ENCODE peak calls at places on chromosomes 4 and X, in seven cellular contexts. One of them, this sample, is unnamed.

GRCh38 chrX:53445977-53446376 is 11.8 kb upstream of the HSD17B10 start:
- DNase-seq in SK-N-SH: peak
- DNase-seq in GM12891: no peak
- DNase-seq in GM12878: no peak
- DNase-seq in K562: peak
- DNase-seq in H1: peak
- DNase-seq in HepG2: peak
- DNase-seq in this sample: peak

GRCh38 chr4:26763063-26763462 is 97.6 kb upstream of the STIM2 start:
- DNase-seq in GM12878: no peak
- DNase-seq in SK-N-SH: no peak
- DNase-seq in GM12891: no peak
- DNase-seq in HepG2: no peak
- DNase-seq in H1: no peak
- DNase-seq in K562: no peak
- DNase-seq in this sample: no peak

GRCh38 chr4:97953171-97953570 is 190.1 kb downstream of the STPG2 start:
- DNase-seq in GM12891: no peak
- DNase-seq in GM12878: no peak
- DNase-seq in H1: no peak
- DNase-seq in SK-N-SH: no peak
- DNase-seq in K562: no peak
- DNase-seq in HepG2: no peak
- DNase-seq in this sample: no peak

GRCh38 chrX:310621-311155 is 7.9 kb downstream of the GTPBP6 start:
- DNase-seq in K562: no peak
- DNase-seq in HepG2: no peak
- DNase-seq in H1: no peak
- DNase-seq in GM12878: no peak
- DNase-seq in SK-N-SH: peak
- DNase-seq in GM12891: no peak
- DNase-seq in this sample: no peak

GRCh38 chrX:9913041-9913440 is 54.1 kb upstream of the CLDN34 start:
- DNase-seq in SK-N-SH: no peak
- DNase-seq in HepG2: no peak
- DNase-seq in H1: no peak
- DNase-seq in GM12878: no peak
- DNase-seq in K562: no peak
- DNase-seq in GM12891: no peak
- DNase-seq in this sample: no peak

GRCh38 chrX:11648705-11649519 is 16.8 kb downstream of the ARHGAP6 start:
- DNase-seq in HepG2: no peak
- DNase-seq in SK-N-SH: no peak
- DNase-seq in K562: no peak
- DNase-seq in GM12878: no peak
- DNase-seq in H1: no peak
- DNase-seq in GM12891: no peak
- DNase-seq in this sample: no peak

GRCh38 chr4:153426207-153426886 is 39.8 kb upstream of the TMEM131L start:
- DNase-seq in GM12878: no peak
- DNase-seq in GM12891: no peak
- DNase-seq in K562: no peak
- DNase-seq in HepG2: no peak
- DNase-seq in H1: no peak
- DNase-seq in SK-N-SH: no peak
- DNase-seq in this sample: no peak

GRCh38 chr4:8019396-8020365 is 80.0 kb upstream of the AFAP1 start:
- DNase-seq in H1: no peak
- DNase-seq in K562: no peak
- DNase-seq in SK-N-SH: peak
- DNase-seq in HepG2: no peak
- DNase-seq in GM12891: no peak
- DNase-seq in GM12878: no peak
- DNase-seq in this sample: no peak

GRCh38 chrX:981791-982626 is 230.4 kb downstream of the CRLF2 start:
- DNase-seq in GM12878: no peak
- DNase-seq in H1: peak
- DNase-seq in GM12891: no peak
- DNase-seq in K562: no peak
- DNase-seq in SK-N-SH: no peak
- DNase-seq in HepG2: no peak
- DNase-seq in this sample: no peak

GRCh38 chr4:80101086-80101767 is 28.2 kb upstream of the ANTXR2 start:
- DNase-seq in GM12878: no peak
- DNase-seq in K562: no peak
- DNase-seq in SK-N-SH: no peak
- DNase-seq in GM12891: no peak
- DNase-seq in HepG2: no peak
- DNase-seq in H1: no peak
- DNase-seq in this sample: no peak

GRCh38 chr4:174245714-174246113 is 37.8 kb downstream of the FBXO8 start:
- DNase-seq in SK-N-SH: no peak
- DNase-seq in K562: no peak
- DNase-seq in H1: no peak
- DNase-seq in HepG2: no peak
- DNase-seq in GM12891: no peak
- DNase-seq in GM12878: no peak
- DNase-seq in this sample: no peak

GRCh38 chr4:109162759-109163158 is 139.7 kb downstream of the COL25A1 start:
- DNase-seq in SK-N-SH: no peak
- DNase-seq in GM12878: no peak
- DNase-seq in GM12891: no peak
- DNase-seq in H1: no peak
- DNase-seq in HepG2: no peak
- DNase-seq in K562: no peak
- DNase-seq in this sample: no peak

GRCh38 chr4:85756938-85757337 is 282.0 kb downstream of the ARHGAP24 start:
- DNase-seq in GM12878: no peak
- DNase-seq in GM12891: no peak
- DNase-seq in SK-N-SH: peak
- DNase-seq in K562: peak
- DNase-seq in H1: no peak
- DNase-seq in HepG2: no peak
- DNase-seq in this sample: no peak

GRCh38 chrX:47573334-47574095 is 8.7 kb upstream of the TIMP1 start:
- DNase-seq in K562: peak
- DNase-seq in GM12891: no peak
- DNase-seq in GM12878: no peak
- DNase-seq in SK-N-SH: no peak
- DNase-seq in H1: peak
- DNase-seq in HepG2: no peak
- DNase-seq in this sample: no peak

GRCh38 chr4:100165809-100166208 is 24.5 kb downstream of the DDIT4L start:
- DNase-seq in GM12878: no peak
- DNase-seq in GM12891: no peak
- DNase-seq in H1: no peak
- DNase-seq in K562: no peak
- DNase-seq in SK-N-SH: no peak
- DNase-seq in HepG2: no peak
- DNase-seq in this sample: no peak

GRCh38 chr4:40525811-40526598 is 103.7 kb downstream of the RBM47 start:
- DNase-seq in H1: no peak
- DNase-seq in GM12891: no peak
- DNase-seq in HepG2: no peak
- DNase-seq in GM12878: no peak
- DNase-seq in SK-N-SH: no peak
- DNase-seq in K562: peak
- DNase-seq in this sample: no peak

DNA sequence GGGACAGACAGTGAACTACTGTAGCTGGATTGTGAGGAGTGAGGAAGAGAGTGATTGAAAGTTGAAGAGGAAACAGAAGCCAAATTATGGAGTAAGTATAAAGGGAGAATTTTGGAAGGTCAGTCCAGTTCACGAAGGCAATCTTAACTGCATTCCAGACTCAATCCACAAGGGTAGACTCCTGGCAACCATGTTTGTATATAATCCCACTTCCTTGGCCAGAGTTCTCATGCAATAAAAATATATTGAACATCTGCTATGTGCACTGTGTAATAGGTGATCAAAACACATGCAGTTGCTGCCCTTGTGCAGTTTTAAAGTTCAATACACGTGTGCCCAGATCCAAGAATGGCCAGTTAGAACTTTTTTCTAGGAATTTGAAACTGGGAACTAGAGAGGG is 58.6 kb upstream of the CAMK2D start:
- DNase-seq in K562: no peak
- DNase-seq in GM12878: no peak
- DNase-seq in SK-N-SH: no peak
- DNase-seq in H1: no peak
- DNase-seq in GM12891: no peak
- DNase-seq in HepG2: no peak
- DNase-seq in this sample: no peak
- TF ChIP-seq TAF1 in K562: no peak
- TF ChIP-seq TAF1 in GM12878: no peak
- TF ChIP-seq TAF1 in SK-N-SH: no peak
- TF ChIP-seq TAF1 in H1: no peak
- TF ChIP-seq TAF1 in GM12891: no peak
- TF ChIP-seq TAF1 in HepG2: no peak
- TF ChIP-seq TAF1 in this sample: no peak

DNA sequence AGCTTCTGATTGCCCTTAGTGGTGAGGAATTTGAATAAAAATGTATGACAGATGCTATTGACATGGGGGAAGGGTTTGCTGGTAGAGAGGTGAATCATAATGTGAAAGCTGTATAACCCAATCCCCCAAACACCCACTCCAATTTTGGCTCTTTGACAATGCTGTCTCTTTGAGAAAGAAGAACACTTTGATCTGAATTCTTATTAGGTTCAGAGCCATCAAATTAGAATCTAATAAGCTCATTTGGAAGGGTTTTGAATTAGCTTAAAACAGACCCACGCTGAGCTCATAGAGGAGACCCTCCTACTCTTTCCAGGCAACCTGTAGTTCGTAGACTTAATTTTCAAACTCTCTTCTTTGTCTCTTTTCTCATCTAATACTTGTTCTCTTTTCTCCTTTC is 416.6 kb upstream of the ARX start:
- DNase-seq in HepG2: no peak
- DNase-seq in SK-N-SH: no peak
- DNase-seq in GM12878: no peak
- DNase-seq in H1: no peak
- DNase-seq in GM12891: no peak
- DNase-seq in K562: no peak
- DNase-seq in this sample: no peak
- TF ChIP-seq TAF1 in HepG2: no peak
- TF ChIP-seq TAF1 in SK-N-SH: no peak
- TF ChIP-seq TAF1 in GM12878: no peak
- TF ChIP-seq TAF1 in H1: no peak
- TF ChIP-seq TAF1 in GM12891: no peak
- TF ChIP-seq TAF1 in K562: no peak
- TF ChIP-seq TAF1 in this sample: no peak

GRCh38 chrX:153944140-153944799 is at the start of gene RENBP:
- DNase-seq in HepG2: no peak
- DNase-seq in K562: peak
- DNase-seq in GM12891: no peak
- DNase-seq in GM12878: no peak
- DNase-seq in SK-N-SH: peak
- DNase-seq in H1: no peak
- DNase-seq in this sample: no peak

GRCh38 chrX:153938226-153938786 is 3.5 kb upstream of the NAA10 start:
- DNase-seq in GM12878: no peak
- DNase-seq in GM12891: no peak
- DNase-seq in K562: no peak
- DNase-seq in H1: no peak
- DNase-seq in SK-N-SH: no peak
- DNase-seq in HepG2: no peak
- DNase-seq in this sample: no peak

GRCh38 chrX:153944800-153945150 is 332 bp upstream of the RENBP start:
- DNase-seq in HepG2: no peak
- DNase-seq in GM12891: no peak
- DNase-seq in H1: no peak
- DNase-seq in K562: no peak
- DNase-seq in SK-N-SH: no peak
- DNase-seq in GM12878: no peak
- DNase-seq in this sample: no peak

GRCh38 chrX:153939573-153939972 is 4.7 kb upstream of the NAA10 start:
- DNase-seq in HepG2: no peak
- DNase-seq in GM12891: no peak
- DNase-seq in K562: no peak
- DNase-seq in H1: no peak
- DNase-seq in SK-N-SH: no peak
- DNase-seq in GM12878: no peak
- DNase-seq in this sample: no peak

DNA sequence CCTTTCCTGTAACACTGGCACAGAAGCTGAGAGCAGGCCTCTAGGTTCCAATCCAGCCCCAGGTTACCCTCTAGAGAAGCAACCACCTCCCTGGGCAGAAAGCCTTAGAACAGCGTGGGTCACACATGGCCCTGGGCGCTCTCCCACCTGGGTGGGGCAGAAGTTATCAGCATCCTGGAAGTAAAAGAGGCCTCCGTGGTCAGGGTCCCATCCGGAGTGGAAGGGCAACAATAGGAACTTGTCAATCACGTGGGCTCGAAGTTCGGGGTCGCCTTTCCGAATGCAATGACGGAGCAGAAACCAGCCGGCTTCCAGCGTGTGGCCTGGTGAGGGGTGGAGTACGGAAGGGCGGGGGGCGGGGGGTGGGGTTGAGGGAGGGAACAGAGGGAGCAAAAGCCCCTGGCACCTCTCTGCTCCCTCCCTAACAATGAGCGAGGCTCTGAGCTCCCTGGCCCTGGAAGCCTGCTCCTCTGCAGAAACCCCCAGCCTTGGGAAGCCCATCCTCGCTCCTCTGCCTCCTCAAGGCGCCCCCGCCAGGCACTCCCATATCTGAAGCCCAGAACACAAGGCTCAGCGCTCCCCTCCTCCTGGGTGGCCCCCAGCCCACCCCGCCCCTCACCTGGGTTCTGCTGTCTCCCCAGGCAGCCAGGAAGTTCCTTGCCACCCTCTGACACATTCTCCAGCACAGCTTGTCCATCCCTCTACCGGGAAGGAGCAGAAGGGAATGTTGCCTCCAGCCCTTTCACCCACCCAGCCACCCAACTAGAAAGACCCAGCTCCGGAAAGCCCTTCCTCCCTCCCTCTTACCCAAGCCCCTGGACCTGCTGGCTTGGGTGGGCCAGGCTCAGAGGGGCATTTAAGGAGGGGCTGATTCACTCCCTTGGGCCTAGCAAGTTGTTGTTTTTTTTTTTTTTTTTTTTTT is 2.9 kb downstream of the RENBP start:
- DNase-seq in HepG2: peak
- DNase-seq in SK-N-SH: no peak
- DNase-seq in H1: no peak
- DNase-seq in GM12891: no peak
- DNase-seq in GM12878: no peak
- DNase-seq in K562: peak
- DNase-seq in this sample: no peak
- TF ChIP-seq TAF1 in HepG2: no peak
- TF ChIP-seq TAF1 in SK-N-SH: no peak
- TF ChIP-seq TAF1 in H1: no peak
- TF ChIP-seq TAF1 in GM12891: no peak
- TF ChIP-seq TAF1 in GM12878: no peak
- TF ChIP-seq TAF1 in K562: no peak
- TF ChIP-seq TAF1 in this sample: no peak

DNA sequence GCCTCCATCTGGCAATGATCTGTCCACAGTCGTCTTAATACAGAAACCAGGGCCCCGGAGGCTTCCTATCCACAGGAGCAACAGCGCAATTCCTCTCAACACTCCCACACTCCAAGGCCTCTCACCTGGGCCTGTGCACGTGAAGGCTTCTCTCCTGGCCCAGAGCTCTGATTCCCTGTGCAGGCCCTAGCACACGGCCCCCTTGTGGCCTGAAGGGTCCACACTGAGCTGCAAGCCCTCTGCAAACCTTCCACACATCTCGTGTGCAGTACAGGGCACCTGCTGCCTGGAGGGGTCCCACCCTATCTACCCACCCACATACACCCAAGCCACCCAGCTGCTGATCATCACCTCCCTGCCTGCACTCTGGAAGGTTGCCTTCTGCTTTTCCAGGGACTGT is 150.1 kb upstream of the NUDT10 start:
- DNase-seq in GM12891: no peak
- DNase-seq in HepG2: no peak
- DNase-seq in H1: no peak
- DNase-seq in K562: no peak
- DNase-seq in GM12878: no peak
- DNase-seq in SK-N-SH: peak
- DNase-seq in this sample: no peak
- TF ChIP-seq TAF1 in GM12891: no peak
- TF ChIP-seq TAF1 in HepG2: no peak
- TF ChIP-seq TAF1 in H1: no peak
- TF ChIP-seq TAF1 in K562: no peak
- TF ChIP-seq TAF1 in GM12878: no peak
- TF ChIP-seq TAF1 in SK-N-SH: no peak
- TF ChIP-seq TAF1 in this sample: no peak

This sample was measured in GM12892.